ENCODE peak calls at places on chromosome 14, in nine cellular contexts. V is glutamatergic neuron; Q is kidney; L is HFFc6; N is coronary artery; D is Panc1; H is cardiac fibroblast; U is fibroblast of the aortic adventitia; P is activated CD8-positive, alpha-beta T cell treated with anti-CD3 and anti-CD28 coated beads for 36 hours. I is an unnamed sample.

GRCh38 chr14:69324341-69324931 is 64.5 kb downstream of the GALNT16 start:
- DNase-seq in V (no peak), Q (no peak), L (no peak), N (peak), D (no peak), H (no peak), U (no peak), P (no peak), I (no peak)

GRCh38 chr14:51236314-51236713 is 3.7 kb upstream of the TMX1 start:
- DNase-seq in V (no peak), Q (no peak), L (no peak), N (no peak), D (no peak), H (peak), U (peak), P (peak), I (no peak)

GRCh38 chr14:32150392-32150791 is 51.5 kb upstream of the RNU6-7 start:
- DNase-seq in V (no peak), Q (no peak), L (no peak), N (no peak), D (no peak), H (no peak), U (no peak), P (no peak), I (no peak)

GRCh38 chr14:81536125-81536771 is 2.6 kb upstream of the SEL1L start:
- DNase-seq in V (no peak), Q (no peak), L (no peak), N (no peak), D (no peak), H (peak), U (no peak), P (no peak), I (no peak)

GRCh38 chr14:104560586-104560945 is 19.0 kb upstream of the C14orf180 start:
- DNase-seq in V (no peak), Q (peak), L (no peak), N (no peak), D (no peak), H (no peak), U (no peak), P (no peak), I (no peak)

GRCh38 chr14:51962678-51963077 is 26.7 kb upstream of the RTRAF start:
- DNase-seq in V (no peak), Q (no peak), L (no peak), N (no peak), D (no peak), H (peak), U (no peak), P (no peak), I (no peak)

GRCh38 chr14:21476526-21476924 is 234 bp downstream of the RAB2B start:
- DNase-seq in V (peak), Q (peak), L (peak), N (peak), D (peak), H (peak), U (no peak), P (no peak), I (no peak)

GRCh38 chr14:21023817-21024667 is 819 bp downstream of the NDRG2 start:
- DNase-seq in V (peak), Q (no peak), L (no peak), N (peak), D (no peak), H (no peak), U (no peak), P (peak), I (no peak)

GRCh38 chr14:63542231-63542999 is 762 bp downstream of the PPP2R5E start:
- DNase-seq in V (peak), Q (peak), L (no peak), N (no peak), D (no peak), H (peak), U (no peak), P (peak), I (no peak)

GRCh38 chr14:68000516-68000915 is 180.9 kb downstream of the RAD51B start:
- DNase-seq in V (no peak), Q (no peak), L (no peak), N (no peak), D (no peak), H (no peak), U (peak), P (no peak), I (no peak)

DNA sequence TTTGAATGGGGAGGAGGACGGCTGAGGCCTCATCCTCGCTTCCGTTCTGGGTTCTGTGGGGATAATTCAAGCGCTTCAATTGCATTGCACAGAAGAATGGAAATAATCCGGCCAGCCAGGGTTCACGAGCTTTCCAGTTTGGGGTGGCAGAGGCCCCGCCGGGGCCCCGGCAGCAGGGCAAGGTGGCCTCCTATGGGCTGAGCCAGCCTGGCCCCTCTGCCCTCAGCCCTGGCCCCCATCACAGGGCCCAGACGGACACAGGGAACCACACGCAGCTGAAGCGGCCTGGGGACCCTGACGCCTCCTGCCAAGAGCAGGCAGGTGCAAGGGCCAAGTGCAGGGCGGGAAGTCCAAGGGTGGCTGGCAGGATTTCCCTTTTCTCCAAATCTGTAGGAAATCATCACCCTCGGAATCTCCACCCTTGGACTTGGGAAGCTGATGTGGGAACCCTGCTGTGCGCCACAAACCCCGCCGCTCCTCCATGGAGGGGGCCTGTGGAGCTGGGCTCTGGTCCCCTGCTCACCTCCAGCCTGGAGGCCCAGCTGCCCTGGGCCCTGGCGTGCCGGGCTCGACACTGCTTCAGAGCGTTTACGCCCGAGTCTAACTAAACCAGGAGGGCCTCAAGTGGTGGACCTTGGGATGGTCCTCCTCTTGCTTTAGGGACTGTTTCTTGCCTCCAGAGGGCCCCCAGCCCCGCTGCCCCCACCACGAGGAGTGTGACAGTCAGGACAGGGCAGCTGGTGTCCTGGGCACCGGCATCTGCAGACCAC is 78.4 kb downstream of the MOK start:
- DNase-seq in V (no peak), Q (peak), L (no peak), N (no peak), D (no peak), H (no peak), U (no peak), P (no peak), I (no peak)
- TF ChIP-seq CTCF in V (no peak), Q (no peak), L (no peak), N (no peak), D (no peak), H (no peak), U (no peak), P (no peak), I (no peak)

DNA sequence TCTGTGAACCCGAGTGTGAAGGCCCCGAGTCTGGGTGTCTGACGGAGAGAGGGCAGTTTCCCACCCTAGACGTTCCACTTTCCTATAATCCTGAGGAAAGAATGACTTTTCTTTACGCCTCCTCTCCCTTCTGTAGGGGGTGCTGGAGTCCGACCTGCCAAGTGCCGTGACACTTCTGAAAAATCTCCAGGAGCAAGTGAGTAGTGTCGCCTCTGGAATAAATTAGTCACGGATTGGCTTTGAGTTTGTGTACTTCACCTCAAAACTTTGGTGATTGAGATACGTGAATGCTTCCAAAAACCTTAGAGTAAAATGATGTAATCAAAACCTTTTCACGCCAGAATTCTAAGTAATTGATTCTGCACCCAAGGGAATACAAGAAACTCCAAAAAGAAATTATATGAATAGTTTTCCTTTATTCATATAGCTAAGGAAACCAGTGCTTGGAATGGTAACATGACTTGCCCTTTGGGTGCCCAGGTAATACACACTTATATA is 452 bp downstream of the NGDN start:
- DNase-seq in V (no peak), Q (no peak), L (no peak), N (no peak), D (no peak), H (no peak), U (no peak), P (no peak), I (no peak)
- TF ChIP-seq CTCF in V (no peak), Q (no peak), L (no peak), N (no peak), D (no peak), H (no peak), U (no peak), P (no peak), I (no peak)

GRCh38 chr14:65835501-65835900 is 423.0 kb downstream of the FUT8 start:
- DNase-seq in V (no peak), Q (no peak), L (no peak), N (no peak), D (no peak), H (no peak), U (no peak), P (no peak), I (no peak)

GRCh38 chr14:65834051-65834450 is 421.5 kb downstream of the FUT8 start:
- DNase-seq in V (no peak), Q (no peak), L (no peak), N (no peak), D (no peak), H (no peak), U (no peak), P (no peak), I (no peak)

GRCh38 chr14:65834812-65835211 is 422.3 kb downstream of the FUT8 start:
- DNase-seq in V (no peak), Q (no peak), L (no peak), N (no peak), D (no peak), H (no peak), U (no peak), P (no peak), I (no peak)

GRCh38 chr14:65833256-65833880 is 420.8 kb downstream of the FUT8 start:
- DNase-seq in V (no peak), Q (no peak), L (no peak), N (no peak), D (no peak), H (no peak), U (no peak), P (no peak), I (no peak)

GRCh38 chr14:65832431-65833253 is 420.1 kb downstream of the FUT8 start:
- DNase-seq in V (no peak), Q (no peak), L (no peak), N (no peak), D (no peak), H (peak), U (peak), P (no peak), I (peak)
- TF ChIP-seq CTCF in V (no peak), Q (no peak), L (peak), N (no peak), D (peak), H (peak), U (peak), P (peak), I (peak)

DNA sequence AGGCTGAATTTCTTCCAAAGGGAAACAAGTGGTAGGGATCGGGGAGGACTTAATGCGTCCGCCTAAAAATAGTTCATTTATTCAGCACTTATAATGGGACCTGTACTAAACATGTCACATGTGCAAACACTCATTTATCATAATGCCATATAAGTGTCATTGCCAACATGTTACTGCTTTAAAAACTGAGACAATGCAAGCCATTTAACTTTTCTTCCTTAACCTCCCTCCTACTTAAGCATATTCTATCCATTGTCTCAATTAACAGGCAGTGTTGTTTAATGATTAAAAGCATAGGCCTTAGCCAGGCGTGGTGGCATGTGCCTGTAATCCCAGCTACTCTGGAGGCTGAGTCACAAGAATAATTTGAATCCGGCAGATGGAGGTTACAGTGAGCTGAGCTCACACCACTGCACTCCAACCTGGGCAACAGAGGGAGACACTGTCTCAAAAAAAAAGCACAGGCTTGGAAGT is 13.5 kb upstream of the SCFD1 start:
- DNase-seq in V (no peak), Q (no peak), L (peak), N (no peak), D (no peak), H (peak), U (peak), P (no peak), I (peak)
- TF ChIP-seq CTCF in V (no peak), Q (no peak), L (no peak), N (no peak), D (no peak), H (peak), U (no peak), P (no peak), I (peak)

DNA sequence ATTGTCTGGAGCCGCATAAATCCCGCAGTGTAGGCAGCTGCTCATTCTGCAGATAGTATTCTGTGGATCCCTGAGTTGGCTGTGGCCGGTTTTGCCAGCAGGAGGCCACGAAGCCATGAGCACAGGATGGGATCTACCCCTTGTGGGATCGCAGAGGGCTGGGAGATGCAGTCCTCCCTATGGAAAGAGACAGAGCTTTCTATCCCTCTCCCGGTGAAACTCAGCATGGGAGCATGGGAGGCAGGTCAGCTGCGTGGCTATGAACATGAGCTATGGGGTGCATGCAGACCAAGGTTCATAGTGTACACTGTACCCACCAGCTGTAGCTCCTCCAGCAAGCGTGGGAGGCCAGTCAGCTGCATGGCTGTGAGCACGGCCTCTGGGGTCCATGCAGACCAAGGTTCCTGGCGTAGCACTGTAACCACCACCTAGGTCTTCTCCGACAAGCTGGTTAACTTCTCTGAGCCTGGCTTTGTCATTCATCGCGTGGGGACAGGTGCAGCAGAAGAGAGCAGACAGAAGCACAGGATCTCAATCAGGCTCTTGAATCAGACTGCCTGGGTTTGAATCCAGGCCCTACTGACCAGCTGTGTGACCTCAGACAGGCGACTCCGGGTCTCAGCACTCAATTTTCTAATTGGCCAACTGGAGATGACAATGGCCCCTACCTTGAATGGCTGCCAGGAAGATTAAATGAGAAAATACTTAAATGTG is 5.9 kb downstream of the BDKRB1 start:
- DNase-seq in V (no peak), Q (no peak), L (no peak), N (peak), D (no peak), H (no peak), U (no peak), P (no peak), I (no peak)
- TF ChIP-seq CTCF in V (no peak), Q (no peak), L (peak), N (no peak), D (no peak), H (no peak), U (no peak), P (no peak), I (no peak)

GRCh38 chr14:89624500-89625156 is 207.6 kb upstream of the FOXN3 start:
- DNase-seq in V (no peak), Q (no peak), L (no peak), N (no peak), D (no peak), H (no peak), U (no peak), P (no peak), I (no peak)
- TF ChIP-seq CTCF in V (no peak), Q (no peak), L (no peak), N (no peak), D (no peak), H (no peak), U (no peak), P (no peak), I (no peak)